ENCODE peak calls at places on chromosomes 12 and 14, in six cellular contexts. D is CD8-positive, alpha-beta T cell; U is MM.1S; E is colonic mucosa; T is GM23338; R is kidney epithelial cell. W is an unnamed sample.

GRCh38 chr12:117854339-117855012 is 114.3 kb downstream of the KSR2 start:
- DNase-seq in D (no peak), U (peak; percentile 36), E (peak; percentile 63), T (peak; percentile 89), R (no peak), W (no peak)

GRCh38 chr14:67420102-67420739 is 8.3 kb upstream of the PLEK2 start:
- DNase-seq in D (peak; percentile 26), U (peak; percentile 43), E (peak; percentile 63), T (peak; percentile 87), R (no peak), W (no peak)

GRCh38 chr12:26373606-26374495 is 178.5 kb downstream of the SSPN start:
- DNase-seq in D (no peak), U (no peak), E (no peak), T (no peak), R (no peak), W (no peak)

GRCh38 chr12:100234591-100235304 is 32.1 kb downstream of the DEPDC4 start:
- DNase-seq in D (no peak), U (peak; percentile 43), E (no peak), T (peak; percentile 74), R (no peak), W (peak; percentile 6)

GRCh38 chr12:15000575-15000974 is 27.7 kb downstream of the PDE6H start:
- DNase-seq in D (no peak), U (no peak), E (no peak), T (no peak), R (no peak), W (no peak)

GRCh38 chr12:27493260-27493935 is 30.6 kb upstream of the PPFIBP1 start:
- DNase-seq in D (no peak), U (no peak), E (no peak), T (no peak), R (no peak), W (no peak)

GRCh38 chr14:81220488-81220766 is 332 bp downstream of the GTF2A1 start:
- DNase-seq in D (no peak), U (no peak), E (no peak), T (no peak), R (no peak), W (no peak)

GRCh38 chr12:26112232-26112631 is 12.6 kb downstream of the BHLHE41 start:
- DNase-seq in D (no peak), U (no peak), E (no peak), T (no peak), R (no peak), W (no peak)

GRCh38 chr12:122121341-122122192 is 43.0 kb downstream of the MLXIP start:
- DNase-seq in D (no peak), U (no peak), E (no peak), T (no peak), R (no peak), W (no peak)

GRCh38 chr12:98416845-98417244 is 98.5 kb upstream of the TMPO start:
- DNase-seq in D (no peak), U (no peak), E (no peak), T (peak; percentile 41), R (no peak), W (no peak)

GRCh38 chr14:74569826-74570591 is 42.0 kb downstream of the LTBP2 start:
- DNase-seq in D (no peak), U (no peak), E (no peak), T (no peak), R (no peak), W (no peak)

GRCh38 chr12:57549909-57550627 is at the start of gene KIF5A:
- DNase-seq in D (peak; percentile 61), U (peak; percentile 43), E (no peak), T (peak; percentile 90), R (no peak), W (peak; percentile 61)

GRCh38 chr12:119115296-119115905 is 63.3 kb upstream of the HSPB8 start:
- DNase-seq in D (no peak), U (peak; percentile 27), E (peak; percentile 39), T (peak; percentile 84), R (no peak), W (no peak)

GRCh38 chr14:99664636-99665273 is 19.3 kb upstream of the CYP46A1 start:
- DNase-seq in D (no peak), U (no peak), E (no peak), T (no peak), R (no peak), W (no peak)

GRCh38 chr14:38199076-38199475 is 8.6 kb upstream of the SSTR1 start:
- DNase-seq in D (no peak), U (no peak), E (no peak), T (peak; percentile 28), R (no peak), W (no peak)

GRCh38 chr12:65937181-65937641 is 112.9 kb downstream of the HMGA2 start:
- DNase-seq in D (no peak), U (no peak), E (no peak), T (no peak), R (peak; percentile 56), W (no peak)

GRCh38 chr12:43306066-43306465 is 245.9 kb downstream of the ADAMTS20 start:
- DNase-seq in D (no peak), U (no peak), E (no peak), T (no peak), R (peak; percentile 78), W (no peak)

GRCh38 chr12:12845794-12846243 is 32.7 kb downstream of the DDX47 start:
- DNase-seq in D (no peak), U (no peak), E (no peak), T (no peak), R (no peak), W (no peak)

GRCh38 chr14:104107101-104107581 is 21.6 kb downstream of the ASPG start:
- DNase-seq in D (no peak), U (no peak), E (peak; percentile 17), T (no peak), R (no peak), W (no peak)

GRCh38 chr12:116672842-116673516 is 64.9 kb downstream of the SPRING1 start:
- DNase-seq in D (no peak), U (peak; percentile 27), E (no peak), T (no peak), R (no peak), W (peak; percentile 67)

GRCh38 chr12:87150969-87151662 is 878.1 kb downstream of the C12orf50 start:
- DNase-seq in D (no peak), U (peak; percentile 76), E (no peak), T (no peak), R (no peak), W (no peak)

GRCh38 chr12:6996040-6996441 is 22.2 kb downstream of the LPCAT3 start:
- DNase-seq in D (no peak), U (no peak), E (no peak), T (no peak), R (no peak), W (no peak)

GRCh38 chr14:100780646-100781355 is 45.1 kb upstream of the MEG3 start:
- DNase-seq in D (no peak), U (no peak), E (no peak), T (no peak), R (no peak), W (no peak)

GRCh38 chr14:99983251-99984012 is 81.8 kb upstream of the EVL start:
- DNase-seq in D (no peak), U (no peak), E (no peak), T (no peak), R (no peak), W (no peak)

GRCh38 chr14:86799244-86799647 is 1193.7 kb downstream of the GALC start:
- DNase-seq in D (no peak), U (no peak), E (no peak), T (no peak), R (peak; percentile 78), W (no peak)

GRCh38 chr14:54312166-54312801 is 84.5 kb upstream of the CDKN3 start:
- DNase-seq in D (no peak), U (no peak), E (no peak), T (peak; percentile 13), R (peak; percentile 90), W (no peak)

GRCh38 chr12:3307419-3307818 is 183.6 kb upstream of the PRMT8 start:
- DNase-seq in D (peak; percentile 17), U (no peak), E (no peak), T (no peak), R (no peak), W (no peak)
- H3K27me3 ChIP-seq in D (no peaks in the 10 kb centered on the region), U (peaks cover 90% of the 10 kb centered on the region), E (no peaks in the 10 kb centered on the region), T (no peaks in the 10 kb centered on the region), R (no peaks in the 10 kb centered on the region), W (peaks cover 2% of the 10 kb centered on the region)

DNA sequence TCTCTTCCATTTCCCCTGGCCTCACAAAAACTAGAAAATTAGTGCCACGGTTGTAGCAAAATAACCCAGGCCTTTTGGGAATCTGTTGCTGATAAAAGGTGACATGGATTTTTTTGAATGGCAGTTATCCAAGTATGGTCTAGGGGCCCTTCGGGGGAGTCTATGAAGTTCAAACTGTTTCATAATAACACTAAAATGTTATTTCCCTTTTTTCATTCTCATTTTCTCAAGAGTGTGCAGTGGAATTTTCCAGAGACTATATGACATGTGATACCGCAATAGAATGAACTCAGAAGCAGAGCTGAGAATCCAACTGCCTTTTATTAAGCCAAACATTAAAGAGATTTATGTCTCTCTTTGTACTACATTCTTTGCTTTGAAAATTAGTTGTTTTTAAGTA is 26.9 kb downstream of the GSTZ1 start:
- DNase-seq in D (no peak), U (no peak), E (no peak), T (no peak), R (no peak), W (no peak)
- H3K27me3 ChIP-seq in D (no peaks in the 10 kb centered on the region), U (no peaks in the 10 kb centered on the region), E (no peaks in the 10 kb centered on the region), T (no peaks in the 10 kb centered on the region), R (no peaks in the 10 kb centered on the region), W (no peaks in the 10 kb centered on the region)

DNA sequence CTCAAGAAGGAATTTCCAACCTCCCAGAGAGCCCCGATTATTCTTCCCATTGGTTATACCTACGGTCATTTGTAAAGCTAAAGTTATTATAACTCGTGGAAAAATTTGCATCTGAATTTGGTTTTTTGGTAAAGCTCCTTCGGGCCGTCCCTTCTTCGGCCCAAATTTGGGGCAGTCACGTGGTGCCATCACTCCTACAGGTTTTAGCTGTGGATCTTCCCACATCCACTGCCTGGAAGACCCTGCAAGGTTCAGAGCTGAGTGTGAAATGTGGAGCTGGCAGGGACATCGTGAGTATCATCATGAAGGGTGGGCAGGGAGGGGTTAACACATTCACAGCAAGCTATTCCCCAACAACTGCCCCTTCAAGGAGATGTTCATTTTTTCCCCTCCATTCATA is 105.7 kb downstream of the NT5DC3 start:
- DNase-seq in D (no peak), U (no peak), E (no peak), T (no peak), R (no peak), W (no peak)
- H3K27me3 ChIP-seq in D (no peaks in the 10 kb centered on the region), U (no peaks in the 10 kb centered on the region), E (no peaks in the 10 kb centered on the region), T (no peaks in the 10 kb centered on the region), R (no peaks in the 10 kb centered on the region), W (no peaks in the 10 kb centered on the region)

DNA sequence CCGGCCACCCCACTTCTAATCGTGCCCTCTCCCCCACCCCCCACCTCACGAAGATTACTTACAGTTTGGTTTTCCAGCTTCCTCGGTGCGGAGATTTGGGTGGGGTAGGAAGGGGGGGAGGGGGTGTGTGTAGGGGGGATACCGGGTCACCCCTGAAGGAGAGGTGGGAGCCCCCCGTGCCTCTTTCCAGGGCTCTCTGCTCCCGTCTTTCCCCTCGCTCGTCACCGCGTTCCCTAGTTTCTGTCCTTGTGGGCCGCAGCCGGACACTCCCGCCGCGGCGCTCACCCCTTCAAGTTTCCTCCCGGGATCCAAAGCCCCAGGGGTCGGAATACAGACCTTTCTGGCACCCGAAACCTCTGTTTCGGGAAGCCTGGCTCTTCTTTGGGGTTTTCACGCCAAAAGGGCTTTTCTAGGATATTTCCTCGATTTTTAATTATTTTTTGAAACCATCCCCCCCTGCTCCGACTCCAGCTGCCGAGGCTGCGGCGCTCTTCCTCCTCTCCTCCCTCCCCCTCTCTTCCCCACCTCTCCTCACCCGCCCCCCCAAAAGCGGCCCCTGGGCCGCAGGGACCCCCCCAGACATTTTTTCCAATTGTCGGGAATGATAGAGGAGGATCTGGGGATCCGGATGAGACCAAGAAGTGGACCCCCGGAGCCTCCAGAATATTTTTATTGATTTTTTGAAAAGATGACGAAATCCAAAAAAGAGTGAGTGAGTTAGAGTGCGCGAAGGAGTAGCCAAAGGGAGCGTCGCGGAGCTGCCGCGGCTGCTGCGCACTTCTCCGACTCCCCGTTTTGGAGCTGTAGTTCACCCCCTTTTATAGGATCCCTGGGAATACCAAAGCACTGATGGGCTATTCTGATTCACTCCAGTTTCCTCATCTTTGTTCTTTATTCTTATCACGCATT is 1.7 kb downstream of the CCND2 start:
- DNase-seq in D (no peak), U (no peak), E (peak; percentile 28), T (peak; percentile 73), R (no peak), W (peak; percentile 38)
- H3K27me3 ChIP-seq in D (no peaks in the 10 kb centered on the region), U (no peaks in the 10 kb centered on the region), E (no peaks in the 10 kb centered on the region), T (peaks cover 10% of the 10 kb centered on the region), R (peaks cover 69% of the 10 kb centered on the region), W (no peaks in the 10 kb centered on the region)

W was measured in GM06990.